ENCODE peak calls at places on chromosomes 1 and 21, in four cellular contexts. J is AG09319, H is retinal pigment epithelial cell, Y is activated B cell treated with CpG ODN at 0.5 μM for 24 hours. P is an unnamed sample.

GRCh38 chr1:9289090-9289534 is 3.6 kb upstream of the SPSB1 start:
- DNase-seq in J (no peak), H (no peak), Y (peak), P (peak)

GRCh38 chr21:25898671-25899070 is 163.9 kb downstream of the GABPA start:
- DNase-seq in J (no peak), H (no peak), Y (no peak), P (no peak)

GRCh38 chr1:25958475-25958874 is 39.4 kb downstream of the PAFAH2 start:
- DNase-seq in J (no peak), H (no peak), Y (no peak), P (no peak)

GRCh38 chr1:53715478-53715877 is 23.5 kb downstream of the GLIS1 start:
- DNase-seq in J (no peak), H (no peak), Y (no peak), P (no peak)

GRCh38 chr1:110068646-110069301 is 1.7 kb downstream of the ALX3 start:
- DNase-seq in J (no peak), H (no peak), Y (peak), P (peak)

GRCh38 chr1:39491146-39491921 is at the start of gene BMP8A:
- DNase-seq in J (no peak), H (no peak), Y (peak), P (peak)

GRCh38 chr1:201719812-201720521 is 109.0 kb upstream of the IPO9 start:
- DNase-seq in J (peak), H (peak), Y (no peak), P (no peak)

GRCh38 chr1:32142446-32143301 is 34.8 kb downstream of the KPNA6 start:
- DNase-seq in J (peak), H (no peak), Y (no peak), P (peak)

GRCh38 chr1:218874313-218874712 is 299.4 kb upstream of the LYPLAL1 start:
- DNase-seq in J (peak), H (no peak), Y (no peak), P (no peak)

GRCh38 chr1:156180471-156180870 is 13.4 kb upstream of the SLC25A44 start:
- DNase-seq in J (no peak), H (no peak), Y (no peak), P (no peak)

GRCh38 chr1:100834779-100835645 is 59.6 kb downstream of the EXTL2 start:
- DNase-seq in J (no peak), H (no peak), Y (no peak), P (no peak)

GRCh38 chr21:42262826-42263225 is 43.9 kb downstream of the ABCG1 start:
- DNase-seq in J (no peak), H (peak), Y (no peak), P (peak)

GRCh38 chr1:234553241-234554156 is 56.5 kb downstream of the IRF2BP2 start:
- DNase-seq in J (peak), H (no peak), Y (no peak), P (no peak)

GRCh38 chr1:246564839-246565750 is 966 bp downstream of the TFB2M start:
- DNase-seq in J (no peak), H (no peak), Y (no peak), P (no peak)

GRCh38 chr1:169115891-169116585 is 9.5 kb downstream of the ATP1B1 start:
- DNase-seq in J (no peak), H (no peak), Y (no peak), P (peak)

GRCh38 chr1:113125469-113125868 is 52.5 kb downstream of the LRIG2 start:
- DNase-seq in J (no peak), H (no peak), Y (no peak), P (no peak)

GRCh38 chr1:156063997-156064285 is 3.0 kb downstream of the RAB25 start:
- DNase-seq in J (no peak), H (no peak), Y (no peak), P (no peak)

GRCh38 chr21:42031816-42032215 is 21.7 kb upstream of the ZBTB21 start:
- DNase-seq in J (no peak), H (no peak), Y (no peak), P (no peak)

GRCh38 chr1:16905112-16905855 is 9.5 kb downstream of the RNU1-2 start:
- DNase-seq in J (no peak), H (peak), Y (no peak), P (no peak)

GRCh38 chr1:17831619-17832018 is 76.5 kb downstream of the ACTL8 start:
- DNase-seq in J (peak), H (peak), Y (no peak), P (peak)

GRCh38 chr1:212498243-212498642 is 65.5 kb downstream of the NENF start:
- DNase-seq in J (no peak), H (peak), Y (no peak), P (no peak)

GRCh38 chr1:180141381-180141934 is 13.2 kb upstream of the QSOX1 start:
- DNase-seq in J (no peak), H (no peak), Y (no peak), P (no peak)

GRCh38 chr1:17197696-17198095 is 7.2 kb upstream of the PADI1 start:
- DNase-seq in J (no peak), H (no peak), Y (no peak), P (no peak)

GRCh38 chr1:212536586-212536985 is 72.0 kb upstream of the ATF3 start:
- DNase-seq in J (no peak), H (no peak), Y (no peak), P (no peak)

GRCh38 chr21:44938976-44939531 is 775 bp upstream of the SLX9 start:
- DNase-seq in J (no peak), H (no peak), Y (no peak), P (no peak)

GRCh38 chr1:7677111-7677510 is 94.0 kb upstream of the VAMP3 start:
- DNase-seq in J (no peak), H (no peak), Y (no peak), P (no peak)

GRCh38 chr1:7674972-7675371 is 96.1 kb upstream of the VAMP3 start:
- DNase-seq in J (no peak), H (no peak), Y (no peak), P (no peak)

GRCh38 chr1:7677815-7678214 is 93.3 kb upstream of the VAMP3 start:
- DNase-seq in J (no peak), H (no peak), Y (no peak), P (no peak)

GRCh38 chr1:7676274-7676945 is 94.7 kb upstream of the VAMP3 start:
- DNase-seq in J (no peak), H (no peak), Y (no peak), P (no peak)

DNA sequence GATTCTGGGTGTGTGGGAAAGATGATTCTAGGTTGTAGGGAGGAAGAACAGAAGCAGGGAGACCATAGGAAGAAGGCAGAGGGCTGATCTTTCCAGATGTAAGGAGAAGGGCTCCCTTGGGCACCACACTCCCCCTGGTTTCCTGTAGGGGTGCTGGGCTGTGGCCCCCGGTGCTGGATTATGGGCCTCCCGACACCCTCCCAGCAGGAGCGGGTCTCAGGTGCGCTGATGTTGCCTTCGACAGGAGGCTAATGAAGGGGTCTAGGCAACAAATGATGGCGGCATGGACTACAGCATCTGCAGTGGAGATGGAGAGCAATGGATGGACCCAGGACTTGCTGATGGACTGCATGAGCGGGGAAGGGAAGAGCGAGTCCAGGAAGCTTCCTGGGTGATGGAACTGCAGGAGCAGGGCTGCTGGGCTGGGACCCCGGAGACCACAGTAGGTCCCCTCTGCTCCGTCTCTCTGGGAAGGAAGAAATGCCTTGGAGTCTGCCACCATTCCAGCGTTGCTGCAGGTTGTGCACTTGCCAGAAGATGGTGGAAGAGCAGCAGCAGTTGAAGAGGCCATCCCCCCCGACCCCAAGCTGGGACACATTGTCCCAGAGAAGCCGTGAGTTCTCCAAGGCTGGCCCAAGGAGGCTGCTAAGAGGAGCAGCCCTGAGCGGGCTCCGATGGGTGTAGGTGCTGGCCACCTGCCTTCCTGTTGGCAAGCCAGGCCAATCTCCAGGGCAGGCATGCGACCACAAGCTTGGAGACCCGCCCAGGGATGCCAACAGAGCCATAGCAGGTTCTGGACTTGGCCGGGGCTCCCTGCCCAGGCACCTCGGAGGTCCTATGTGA is 95.4 kb upstream of the VAMP3 start:
- DNase-seq in J (no peak), H (no peak), Y (no peak), P (no peak)
- TF ChIP-seq CTCF in J (no peak), H (no peak), Y (no peak), P (no peak)

GRCh38 chr1:79614762-79615161 is 608.2 kb upstream of the ADGRL4 start:
- DNase-seq in J (no peak), H (no peak), Y (no peak), P (no peak)

GRCh38 chr1:79617777-79618176 is 611.2 kb upstream of the ADGRL4 start:
- DNase-seq in J (no peak), H (no peak), Y (no peak), P (no peak)
- TF ChIP-seq CTCF in J (peak), H (peak), Y (no peak), P (no peak)

GRCh38 chr1:149942207-149942606 is 5.5 kb upstream of the MTMR11 start:
- DNase-seq in J (no peak), H (no peak), Y (no peak), P (no peak)
- TF ChIP-seq CTCF in J (peak), H (peak), Y (no peak), P (no peak)

GRCh38 chr1:44784094-44785026 is 3.6 kb downstream of the BEST4 start:
- DNase-seq in J (no peak), H (no peak), Y (peak), P (peak)
- TF ChIP-seq CTCF in J (no peak), H (peak), Y (no peak), P (no peak)

GRCh38 chr1:2311184-2312032 is 79.9 kb downstream of the MORN1 start:
- DNase-seq in J (no peak), H (no peak), Y (peak), P (peak)
- TF ChIP-seq CTCF in J (peak), H (peak), Y (no peak), P (peak)

GRCh38 chr1:27522860-27523665 is 33.1 kb upstream of the WASF2 start:
- DNase-seq in J (no peak), H (no peak), Y (peak), P (no peak)
- TF ChIP-seq CTCF in J (peak), H (peak), Y (no peak), P (peak)

DNA sequence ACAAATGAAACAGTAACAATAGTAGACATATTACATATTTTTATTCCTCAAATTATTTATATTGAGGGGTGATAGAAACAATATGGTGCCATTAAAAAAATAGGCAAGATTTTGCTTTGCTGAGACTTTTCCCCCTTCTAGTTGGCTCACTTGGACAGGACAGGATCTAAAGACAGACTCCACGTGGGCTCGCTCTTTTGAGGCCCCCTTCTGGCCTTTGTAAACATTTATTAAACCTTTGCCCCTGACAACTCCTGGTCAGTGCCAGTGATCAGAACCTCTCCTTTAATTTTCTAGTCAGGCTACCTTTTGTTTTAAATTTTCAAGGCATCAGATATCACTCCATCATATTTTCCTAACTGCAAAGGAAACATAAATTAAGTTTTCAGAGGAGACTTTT is 49.7 kb upstream of the IFI44L start:
- DNase-seq in J (no peak), H (no peak), Y (no peak), P (no peak)
- TF ChIP-seq CTCF in J (no peak), H (peak), Y (no peak), P (no peak)

GRCh38 chr21:30207252-30207579 is 8.7 kb downstream of the CLDN8 start:
- DNase-seq in J (no peak), H (no peak), Y (no peak), P (no peak)

GRCh38 chr21:30206551-30207251 is 9.2 kb downstream of the CLDN8 start:
- DNase-seq in J (no peak), H (no peak), Y (no peak), P (no peak)

DNA sequence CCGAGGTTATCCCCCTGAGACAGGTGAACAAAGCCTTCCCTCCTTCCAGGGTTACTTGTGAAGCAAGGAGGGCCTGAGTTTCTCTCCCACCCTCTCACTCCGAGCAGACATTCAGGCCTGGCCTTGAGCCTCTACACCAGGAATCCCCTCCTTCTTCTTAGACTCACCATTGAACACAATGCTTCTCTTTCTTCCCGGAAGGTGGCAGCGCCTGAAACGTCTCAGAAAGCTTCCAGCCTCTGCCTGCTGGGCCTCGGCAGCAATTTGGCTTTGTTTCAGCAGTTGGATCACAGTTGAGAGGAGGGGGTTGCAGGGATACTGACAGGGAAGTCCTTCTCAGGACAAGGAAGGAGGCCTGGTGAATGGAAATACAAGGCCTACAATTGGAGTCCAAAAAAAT is 6.3 kb downstream of the CLDN8 start:
- DNase-seq in J (no peak), H (no peak), Y (no peak), P (no peak)
- TF ChIP-seq CTCF in J (no peak), H (no peak), Y (no peak), P (no peak)

GRCh38 chr1:58782308-58783089 is 1.3 kb downstream of the JUN start:
- DNase-seq in J (no peak), H (no peak), Y (peak), P (peak)
- TF ChIP-seq CTCF in J (no peak), H (peak), Y (no peak), P (no peak)

GRCh38 chr1:229136817-229137216 is 134.1 kb upstream of the RAB4A start:
- DNase-seq in J (no peak), H (no peak), Y (no peak), P (no peak)
- TF ChIP-seq CTCF in J (no peak), H (no peak), Y (no peak), P (no peak)

P was measured in upper lobe of left lung.